ENCODE peak calls at places on chromosomes 4 and X, in five cellular contexts. B is BE2C, M is pancreas, I is IMR-90, Q is cardiac muscle cell. T is an unnamed sample.
A peak's percentile ranks its signal among the peaks of the same experiment; 100 is the strongest.

GRCh38 chr4:26073886-26074560 is 160.0 kb downstream of the SMIM20 start:
- DNase-seq in B (no peak), M (no peak), I (no peak), Q (no peak), T (no peak)

GRCh38 chr4:54063737-54064316 is 578 bp downstream of the CHIC2 start:
- DNase-seq in B (peak; percentile 39), M (peak; percentile 52), I (no peak), Q (peak; percentile 34), T (peak; percentile 23)

GRCh38 chr4:25916870-25917269 is 2.9 kb downstream of the SMIM20 start:
- DNase-seq in B (no peak), M (no peak), I (no peak), Q (no peak), T (no peak)

GRCh38 chrX:13427441-13428054 is 107.7 kb upstream of the ATXN3L start:
- DNase-seq in B (no peak), M (no peak), I (no peak), Q (no peak), T (no peak)

GRCh38 chrX:110944793-110945466 is 149.3 kb upstream of the CHRDL1 start:
- DNase-seq in B (peak; percentile 7), M (peak; percentile 67), I (no peak), Q (peak; percentile 0), T (no peak)

GRCh38 chr4:64539234-64539849 is 130.1 kb upstream of the TECRL start:
- DNase-seq in B (peak; percentile 69), M (peak; percentile 12), I (peak; percentile 49), Q (peak; percentile 80), T (peak; percentile 63)

GRCh38 chr4:2177443-2178093 is 64.4 kb downstream of the HAUS3 start:
- DNase-seq in B (no peak), M (no peak), I (no peak), Q (peak; percentile 16), T (no peak)

GRCh38 chr4:712093-712492 is 6.5 kb downstream of the PCGF3 start:
- DNase-seq in B (no peak), M (no peak), I (no peak), Q (no peak), T (no peak)

GRCh38 chr4:140096483-140096861 is 57.5 kb downstream of the MAML3 start:
- DNase-seq in B (no peak), M (no peak), I (no peak), Q (no peak), T (no peak)

GRCh38 chr4:114302472-114302871 is 296.1 kb upstream of the UGT8 start:
- DNase-seq in B (no peak), M (no peak), I (no peak), Q (no peak), T (no peak)

GRCh38 chr4:86530183-86530582 is 63.9 kb upstream of the PTPN13 start:
- DNase-seq in B (no peak), M (no peak), I (no peak), Q (no peak), T (no peak)
- TF ChIP-seq CTCF in B (no peak), M (no peak), I (no peak), Q (no peak), T (no peak)

DNA sequence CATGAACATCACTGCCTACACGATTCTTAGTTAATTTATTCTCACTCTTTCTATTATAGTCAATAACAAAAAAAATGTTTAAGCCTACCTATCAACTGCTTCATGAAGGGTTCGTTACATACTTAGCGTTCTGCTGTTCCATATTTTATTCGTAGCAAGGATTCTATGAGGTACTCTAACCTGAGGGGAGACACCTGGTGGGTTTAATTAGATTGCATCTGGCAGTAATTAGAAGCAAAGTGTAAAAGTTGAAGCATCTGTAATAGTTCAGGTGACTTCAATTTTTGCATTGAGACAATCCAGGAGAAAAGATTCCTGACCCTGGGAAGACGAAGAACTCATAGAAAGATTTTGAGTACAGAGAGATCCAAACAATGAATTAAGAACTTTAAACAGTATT is 1655.8 kb upstream of the TENM3 start:
- DNase-seq in B (no peak), M (no peak), I (no peak), Q (no peak), T (no peak)
- TF ChIP-seq CTCF in B (no peak), M (no peak), I (no peak), Q (no peak), T (no peak)

GRCh38 chr4:104429150-104429741 is 65.4 kb downstream of the CXXC4 start:
- DNase-seq in B (no peak), M (no peak), I (no peak), Q (no peak), T (no peak)
- TF ChIP-seq CTCF in B (no peak), M (no peak), I (no peak), Q (no peak), T (no peak)

GRCh38 chr4:168920438-168921081 is 89.5 kb downstream of the CBR4 start:
- DNase-seq in B (peak; percentile 30), M (no peak), I (no peak), Q (no peak), T (no peak)

GRCh38 chr4:168919706-168920324 is 90.2 kb downstream of the CBR4 start:
- DNase-seq in B (no peak), M (no peak), I (no peak), Q (peak; percentile 13), T (no peak)

GRCh38 chr4:168914095-168914494 is 96.0 kb downstream of the CBR4 start:
- DNase-seq in B (no peak), M (no peak), I (no peak), Q (no peak), T (no peak)

DNA sequence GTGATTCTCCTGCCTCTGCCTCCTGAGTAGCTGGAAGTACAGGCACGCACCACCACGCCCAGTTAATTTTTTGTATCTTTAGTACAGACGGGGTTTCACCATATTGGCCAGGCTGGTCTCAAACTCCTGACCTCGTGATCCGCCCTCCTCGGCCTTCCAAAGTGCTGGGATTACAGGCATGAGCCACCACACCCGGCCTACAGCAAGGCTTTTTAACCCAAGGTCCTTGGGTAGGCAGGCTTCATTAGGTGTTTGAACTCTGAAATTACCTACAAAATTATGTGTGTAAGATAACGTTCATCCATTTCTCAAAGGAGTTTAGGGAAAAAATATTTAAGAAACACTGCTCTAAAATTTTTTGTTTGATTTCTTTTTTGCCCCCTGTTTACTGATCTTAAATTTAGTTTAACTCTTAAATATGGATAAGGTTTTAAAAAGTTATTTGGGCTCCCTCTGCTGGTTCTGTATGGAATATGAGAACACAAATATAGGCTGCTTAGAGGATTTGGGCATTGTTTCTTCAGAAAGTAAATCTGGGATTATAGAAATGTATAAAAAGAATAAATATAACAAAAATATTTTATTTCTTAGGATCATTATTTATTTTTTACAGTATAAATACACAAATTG is 92.8 kb downstream of the CBR4 start:
- DNase-seq in B (no peak), M (no peak), I (peak; percentile 54), Q (peak; percentile 46), T (no peak)
- TF ChIP-seq CTCF in B (peak; percentile 66), M (peak; percentile 44), I (peak; percentile 52), Q (peak; percentile 51), T (peak; percentile 65)

DNA sequence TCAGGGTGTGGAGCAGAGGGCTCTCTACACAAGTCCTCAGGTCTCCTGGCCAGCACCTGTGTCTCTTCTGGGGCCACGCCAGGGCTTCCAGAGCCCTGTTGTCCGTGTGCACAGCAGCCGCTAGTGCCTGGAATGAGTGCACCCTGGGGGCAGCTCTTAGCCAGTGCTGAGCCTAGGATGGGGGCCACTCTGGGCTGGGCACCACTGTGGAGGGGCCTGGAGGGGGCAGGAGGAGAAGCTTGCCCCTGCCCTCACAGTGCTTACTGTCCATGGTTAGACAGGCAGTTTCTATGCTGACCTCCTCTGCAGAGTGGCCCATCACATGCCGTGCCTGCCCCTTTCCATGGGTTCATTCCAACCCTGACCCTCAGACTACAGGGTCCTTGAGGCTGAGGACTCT is 42.7 kb upstream of the GRPEL1 start:
- DNase-seq in B (no peak), M (no peak), I (no peak), Q (no peak), T (no peak)
- TF ChIP-seq CTCF in B (no peak), M (no peak), I (no peak), Q (no peak), T (no peak)

GRCh38 chr4:3193531-3194203 is 55.3 kb upstream of the MSANTD1 start:
- DNase-seq in B (peak; percentile 25), M (no peak), I (peak; percentile 22), Q (no peak), T (no peak)
- TF ChIP-seq CTCF in B (no peak), M (no peak), I (peak; percentile 50), Q (peak; percentile 20), T (no peak)